ENCODE peak calls at places on chromosome 7, in six cellular contexts. E is esophagus squamous epithelium, H is IMR-90, L is vagina, Y is A549, D is body of pancreas. C is an unnamed sample.

GRCh38 chr7:35485436-35485835 is 209.5 kb downstream of the HERPUD2 start:
- DNase-seq in E (no peak), H (no peak), L (no peak), Y (no peak), D (no peak), C (no peak)

GRCh38 chr7:74173074-74173473 is 1.1 kb upstream of the EIF4H start:
- DNase-seq in E (no peak), H (no peak), L (no peak), Y (no peak), D (peak), C (peak)

GRCh38 chr7:86991844-86992243 is 67.6 kb downstream of the ELAPOR2 start:
- DNase-seq in E (no peak), H (no peak), L (no peak), Y (no peak), D (no peak), C (no peak)

GRCh38 chr7:98836811-98837631 is 32.8 kb downstream of the TMEM130 start:
- DNase-seq in E (no peak), H (peak), L (no peak), Y (peak), D (peak), C (peak)

GRCh38 chr7:36127075-36127740 is 25.8 kb upstream of the EEPD1 start:
- DNase-seq in E (no peak), H (peak), L (no peak), Y (no peak), D (no peak), C (no peak)

GRCh38 chr7:116293139-116293538 is 82.8 kb downstream of the TES start:
- DNase-seq in E (no peak), H (no peak), L (no peak), Y (no peak), D (no peak), C (no peak)

GRCh38 chr7:134992626-134993179 is 6.4 kb downstream of the AGBL3 start:
- DNase-seq in E (no peak), H (peak), L (no peak), Y (no peak), D (no peak), C (no peak)

GRCh38 chr7:44382459-44383300 is 57.3 kb upstream of the CAMK2B start:
- DNase-seq in E (no peak), H (peak), L (peak), Y (no peak), D (peak), C (no peak)

GRCh38 chr7:134777908-134778580 is 1.4 kb upstream of the CALD1 start:
- DNase-seq in E (no peak), H (no peak), L (no peak), Y (no peak), D (no peak), C (no peak)

GRCh38 chr7:33813331-33813730 is 92.0 kb upstream of the BMPER start:
- DNase-seq in E (no peak), H (no peak), L (no peak), Y (no peak), D (no peak), C (no peak)

GRCh38 chr7:11290859-11291258 is 317.2 kb downstream of the PHF14 start:
- DNase-seq in E (no peak), H (no peak), L (no peak), Y (no peak), D (no peak), C (no peak)

GRCh38 chr7:77549103-77549870 is 12.2 kb downstream of the PTPN12 start:
- DNase-seq in E (no peak), H (no peak), L (no peak), Y (no peak), D (no peak), C (no peak)

GRCh38 chr7:42181566-42181965 is 55.4 kb downstream of the GLI3 start:
- DNase-seq in E (no peak), H (no peak), L (no peak), Y (no peak), D (no peak), C (no peak)

GRCh38 chr7:27947581-27948278 is 207.8 kb downstream of the TAX1BP1 start:
- DNase-seq in E (no peak), H (peak), L (no peak), Y (no peak), D (no peak), C (no peak)

GRCh38 chr7:158075633-158076001 is 512.0 kb downstream of the PTPRN2 start:
- DNase-seq in E (no peak), H (no peak), L (no peak), Y (no peak), D (no peak), C (no peak)

GRCh38 chr7:14048889-14049288 is 59.4 kb upstream of the ETV1 start:
- DNase-seq in E (no peak), H (no peak), L (no peak), Y (no peak), D (no peak), C (no peak)

GRCh38 chr7:38323156-38323555 is 49.7 kb upstream of the TARP start:
- DNase-seq in E (no peak), H (no peak), L (no peak), Y (no peak), D (no peak), C (no peak)

GRCh38 chr7:51860305-51860704 is 543.7 kb upstream of the COBL start:
- DNase-seq in E (no peak), H (no peak), L (no peak), Y (no peak), D (no peak), C (no peak)

DNA sequence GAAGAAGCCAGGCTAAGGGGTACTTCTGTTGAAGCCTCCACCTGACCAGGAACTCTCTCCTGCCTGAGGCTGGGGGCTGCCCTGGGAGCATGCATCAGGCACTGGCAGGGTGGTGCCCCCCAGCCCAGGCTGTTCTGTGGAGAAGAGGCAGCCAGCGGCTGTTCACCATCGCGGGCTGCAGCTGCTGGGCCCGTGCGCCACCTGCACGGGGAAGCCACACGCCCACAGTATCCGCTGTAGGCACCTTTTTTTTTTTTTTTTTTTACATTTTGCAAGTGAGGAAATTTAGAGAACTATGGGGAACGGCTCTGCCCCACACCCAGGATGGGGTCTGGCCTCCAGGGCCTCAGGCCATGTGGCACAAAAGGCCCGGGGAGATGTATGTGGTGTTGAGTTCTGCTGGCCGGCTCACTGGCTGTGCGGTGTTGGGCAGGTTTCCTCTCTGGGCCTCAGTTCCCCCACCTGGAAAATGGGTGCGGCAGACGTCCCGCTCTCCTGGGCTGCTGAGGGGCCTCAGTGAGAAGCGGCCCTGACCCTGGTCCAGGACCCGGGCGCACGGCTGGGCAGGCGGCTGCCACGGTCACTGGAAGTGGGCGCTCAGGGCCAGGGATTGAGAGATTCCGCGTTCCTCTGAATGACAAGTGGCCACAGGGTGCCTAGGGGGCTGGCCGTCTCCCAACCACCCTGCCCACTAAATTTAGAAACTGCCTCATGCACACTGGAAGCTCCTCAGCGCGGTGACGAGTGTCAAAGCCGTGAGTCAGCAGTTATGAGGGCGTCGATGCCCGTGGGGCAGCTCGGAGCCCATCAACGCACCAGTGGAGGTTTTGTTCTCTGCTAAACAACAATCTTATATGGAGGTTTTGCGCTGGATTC is 8.8 kb upstream of the INTS1 start:
- DNase-seq in E (no peak), H (peak), L (no peak), Y (peak), D (no peak), C (peak)
- TF ChIP-seq POLR2A in E (no peak), H (no peak), L (no peak), Y (no peak), D (no peak), C (no peak)

GRCh38 chr7:138460649-138461607 is 869 bp downstream of the TRIM24 start:
- DNase-seq in E (no peak), H (peak), L (no peak), Y (peak), D (peak), C (peak)
- TF ChIP-seq POLR2A in E (no peak), H (no peak), L (no peak), Y (no peak), D (peak), C (peak)

GRCh38 chr7:5695037-5695708 is 86.3 kb downstream of the RNF216 start:
- DNase-seq in E (no peak), H (peak), L (no peak), Y (no peak), D (no peak), C (peak)

GRCh38 chr7:5693529-5693928 is 87.9 kb downstream of the RNF216 start:
- DNase-seq in E (no peak), H (peak), L (no peak), Y (peak), D (no peak), C (no peak)

GRCh38 chr7:5692845-5693278 is 88.6 kb downstream of the RNF216 start:
- DNase-seq in E (no peak), H (peak), L (no peak), Y (peak), D (no peak), C (no peak)

GRCh38 chr7:5695709-5696345 is 85.6 kb downstream of the RNF216 start:
- DNase-seq in E (no peak), H (peak), L (no peak), Y (no peak), D (peak), C (no peak)

DNA sequence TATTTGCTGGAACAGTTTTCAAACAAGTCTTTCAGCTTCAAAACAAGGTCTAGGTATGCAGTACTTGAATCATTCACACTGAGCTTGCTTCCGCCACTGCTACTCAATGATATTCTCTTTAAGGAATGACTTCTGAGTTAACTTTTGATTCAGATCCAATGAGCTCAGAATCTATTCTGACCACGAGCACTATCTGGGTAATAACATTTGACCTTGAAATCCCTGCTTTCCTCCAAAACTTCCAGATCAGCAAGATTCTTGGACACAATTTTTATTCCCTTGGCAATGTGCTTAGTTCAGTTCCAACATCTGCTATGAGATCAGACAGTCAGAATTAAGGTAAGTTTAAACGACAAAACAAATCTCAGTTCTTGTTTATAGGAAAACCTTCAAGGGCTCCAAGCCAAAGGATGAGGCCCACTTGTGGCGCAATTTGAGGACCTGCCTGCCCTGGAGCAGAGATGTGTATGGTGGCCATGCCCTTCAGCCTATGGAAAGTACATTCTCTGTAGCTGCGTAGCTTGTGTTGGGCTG is 87.2 kb downstream of the RNF216 start:
- DNase-seq in E (no peak), H (peak), L (no peak), Y (no peak), D (no peak), C (no peak)
- TF ChIP-seq POLR2A in E (no peak), H (peak), L (no peak), Y (no peak), D (no peak), C (no peak)

GRCh38 chr7:83162402-83163256 is at the start of gene PCLO:
- DNase-seq in E (no peak), H (peak), L (peak), Y (peak), D (peak), C (peak)
- TF ChIP-seq POLR2A in E (no peak), H (no peak), L (no peak), Y (peak), D (peak), C (no peak)

DNA sequence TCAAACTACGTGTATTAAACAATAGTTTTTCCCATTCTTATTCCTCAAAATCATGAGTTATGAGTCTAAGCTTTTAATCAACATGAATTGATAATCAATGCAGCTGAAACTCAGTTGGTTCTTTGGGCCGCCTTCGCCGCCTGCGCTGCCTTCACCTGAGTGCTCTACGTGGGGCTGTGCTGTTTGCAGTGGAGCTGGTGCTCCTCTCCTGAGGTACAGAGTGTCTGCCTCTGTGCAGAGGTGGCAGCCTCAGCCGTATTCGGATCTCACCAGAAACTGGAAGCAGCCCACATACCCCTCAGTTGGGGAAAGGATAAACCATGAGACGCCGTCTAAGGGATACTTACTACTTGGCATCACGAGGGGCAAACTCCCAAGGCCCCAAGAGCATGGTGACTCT is 15.5 kb downstream of the NOM1 start:
- DNase-seq in E (no peak), H (no peak), L (no peak), Y (no peak), D (no peak), C (no peak)
- TF ChIP-seq POLR2A in E (no peak), H (no peak), L (no peak), Y (no peak), D (no peak), C (no peak)

GRCh38 chr7:128773604-128774003 is 2.0 kb downstream of the OPN1SW start:
- DNase-seq in E (no peak), H (no peak), L (no peak), Y (no peak), D (no peak), C (no peak)
- TF ChIP-seq POLR2A in E (no peak), H (no peak), L (no peak), Y (no peak), D (no peak), C (no peak)

GRCh38 chr7:139775829-139776266 is 1.9 kb downstream of the HIPK2 start:
- DNase-seq in E (no peak), H (peak), L (no peak), Y (peak), D (peak), C (peak)
- TF ChIP-seq POLR2A in E (no peak), H (peak), L (no peak), Y (no peak), D (no peak), C (no peak)